ENCODE peak calls at places on chromosomes 7 and 10, in nine cellular contexts. V is iris pigment epithelial cell; L is brain pericyte; U is effector CD4-positive, alpha-beta T cell; A is HTR-8/SVneo; I is HT-29; D is T-helper 2 cell; R is activated CD4-positive, alpha-beta T cell treated with anti-CD3 and anti-CD28 coated beads, Interleukin-2, amount 50 U/mL, for 1 hour; J is LNCaP clone FGC. Q is an unnamed sample.

GRCh38 chr10:119726291-119727261 is 726 bp downstream of the INPP5F start:
- DNase-seq in I (peak), U (no peak), V (peak), A (no peak), R (peak), J (no peak), D (peak), L (no peak), Q (no peak)

GRCh38 chr10:68135922-68136718 is 26.8 kb downstream of the MYPN start:
- DNase-seq in A (peak), D (no peak), R (no peak), I (peak), L (no peak), U (no peak), J (no peak), V (peak), Q (no peak)

GRCh38 chr10:88964360-88964759 is 11.8 kb upstream of the ACTA2 start:
- DNase-seq in D (no peak), R (no peak), I (no peak), L (no peak), J (no peak), A (no peak), U (no peak), V (no peak), Q (no peak)

GRCh38 chr7:1290262-1291039 is 57.8 kb downstream of the UNCX start:
- DNase-seq in A (no peak), U (no peak), R (peak), I (no peak), D (no peak), L (no peak), J (no peak), V (peak), Q (no peak)

GRCh38 chr7:96414931-96415292 is 93.0 kb upstream of the SLC25A13 start:
- DNase-seq in A (no peak), L (no peak), I (peak), R (peak), D (no peak), U (peak), V (peak), J (peak), Q (peak)

GRCh38 chr7:83427929-83428328 is 221.0 kb downstream of the SEMA3E start:
- DNase-seq in U (no peak), I (no peak), D (no peak), R (no peak), L (no peak), A (no peak), J (peak), V (peak), Q (no peak)

GRCh38 chr7:29194594-29195417 is at the start of gene CHN2:
- DNase-seq in D (peak), L (no peak), U (peak), V (peak), A (peak), I (peak), J (no peak), R (peak), Q (peak)

GRCh38 chr7:158134824-158135223 is 452.8 kb downstream of the PTPRN2 start:
- DNase-seq in L (no peak), V (no peak), A (no peak), R (no peak), U (no peak), J (no peak), D (no peak), I (no peak), Q (no peak)

GRCh38 chr10:124299726-124300125 is 119.0 kb downstream of the OAT start:
- DNase-seq in D (no peak), V (no peak), R (no peak), J (no peak), U (no peak), L (no peak), A (no peak), I (no peak), Q (no peak)

GRCh38 chr7:80255656-80256055 is 121.0 kb downstream of the GNAI1 start:
- DNase-seq in A (no peak), U (no peak), D (no peak), L (no peak), R (no peak), V (no peak), I (no peak), J (no peak), Q (no peak)

GRCh38 chr7:94244760-94245159 is 149.9 kb upstream of the COL1A2 start:
- DNase-seq in V (peak), U (no peak), I (no peak), L (no peak), D (no peak), R (no peak), A (no peak), J (no peak), Q (no peak)

GRCh38 chr10:63105811-63106755 is 27.0 kb upstream of the NRBF2 start:
- DNase-seq in A (no peak), D (no peak), R (no peak), U (no peak), V (peak), L (peak), I (no peak), J (no peak), Q (no peak)

GRCh38 chr7:155373359-155374273 is 75.9 kb downstream of the INSIG1 start:
- DNase-seq in I (no peak), A (no peak), J (no peak), L (no peak), U (no peak), R (no peak), D (no peak), V (no peak), Q (no peak)

GRCh38 chr10:117541405-117541908 is 1.1 kb upstream of the EMX2 start:
- DNase-seq in A (no peak), D (no peak), R (no peak), J (no peak), U (no peak), V (peak), I (no peak), L (no peak), Q (no peak)

GRCh38 chr7:44144968-44145418 is 3.9 kb upstream of the MYL7 start:
- DNase-seq in I (no peak), A (no peak), J (no peak), V (no peak), D (no peak), L (no peak), R (no peak), U (no peak), Q (no peak)

GRCh38 chr7:21169667-21170605 is 257.9 kb upstream of the SP4 start:
- DNase-seq in A (no peak), L (no peak), J (no peak), D (no peak), U (no peak), R (no peak), V (no peak), I (no peak), Q (no peak)

GRCh38 chr7:132424821-132425739 is 151.2 kb downstream of the PLXNA4 start:
- DNase-seq in R (no peak), J (no peak), V (no peak), A (no peak), D (no peak), U (no peak), L (no peak), I (no peak), Q (no peak)

GRCh38 chr10:5816170-5816569 is 2.9 kb upstream of the GDI2 start:
- DNase-seq in A (no peak), D (no peak), L (no peak), J (no peak), V (no peak), U (no peak), R (no peak), I (no peak), Q (no peak)

GRCh38 chr10:101441539-101442455 is 87.8 kb downstream of the BTRC start:
- DNase-seq in L (peak), A (peak), I (peak), J (peak), R (no peak), U (no peak), V (peak), D (no peak), Q (no peak)

GRCh38 chr7:44383566-44383965 is 58.2 kb upstream of the CAMK2B start:
- DNase-seq in L (no peak), J (no peak), D (no peak), V (peak), R (no peak), A (peak), U (no peak), I (no peak), Q (no peak)

GRCh38 chr10:60816624-60817023 is 38.3 kb downstream of the CDK1 start:
- DNase-seq in R (no peak), U (peak), D (no peak), A (peak), I (peak), V (peak), J (peak), L (peak), Q (peak)

GRCh38 chr10:27433976-27434375 is 70.1 kb upstream of the RAB18 start:
- DNase-seq in L (no peak), D (no peak), A (peak), I (no peak), V (no peak), J (no peak), U (no peak), R (no peak), Q (no peak)

GRCh38 chr7:21504021-21504420 is 38.8 kb upstream of the DNAH11 start:
- DNase-seq in L (no peak), D (no peak), U (no peak), J (peak), V (no peak), A (no peak), R (no peak), I (peak), Q (no peak)

GRCh38 chr10:46515402-46516192 is 40.9 kb downstream of the GPRIN2 start:
- DNase-seq in R (no peak), I (no peak), U (no peak), V (no peak), D (no peak), A (no peak), J (no peak), L (no peak), Q (no peak)

GRCh38 chr7:12475362-12476063 is 71.8 kb upstream of the VWDE start:
- DNase-seq in V (peak), L (peak), D (no peak), U (no peak), I (no peak), A (peak), R (no peak), J (no peak), Q (no peak)

GRCh38 chr10:26696786-26697162 is 727 bp upstream of the PDSS1 start:
- DNase-seq in U (no peak), R (no peak), A (no peak), D (no peak), I (peak), J (peak), L (no peak), V (no peak), Q (no peak)

GRCh38 chr7:1590887-1591286 is 21.1 kb upstream of the PSMG3 start:
- DNase-seq in I (no peak), U (no peak), R (no peak), L (no peak), J (no peak), D (no peak), V (no peak), A (no peak), Q (no peak)

GRCh38 chr7:71829499-71829898 is 582.6 kb downstream of the CALN1 start:
- DNase-seq in V (no peak), A (no peak), R (no peak), L (no peak), J (no peak), D (no peak), I (no peak), U (no peak), Q (no peak)